ENCODE peak calls at places on chromosome 4, in seven cellular contexts. B is H1, F is HCT116, N is K562, X is SK-N-SH, U is HepG2, R is GM12878. E is an unnamed sample.

GRCh38 chr4:102594000-102594399 is 92.8 kb downstream of the NFKB1 start:
- DNase-seq in U (no peak), F (no peak), B (no peak), N (no peak), X (no peak), R (no peak), E (no peak)

GRCh38 chr4:103410401-103410800 is 212.3 kb upstream of the CENPE start:
- DNase-seq in F (no peak), B (no peak), R (no peak), N (no peak), U (no peak), X (no peak), E (no peak)

GRCh38 chr4:138204507-138204906 is 37.6 kb downstream of the SLC7A11 start:
- DNase-seq in F (no peak), X (no peak), R (no peak), N (no peak), B (no peak), U (peak; percentile 42), E (no peak)

GRCh38 chr4:95165926-95166524 is 382.7 kb downstream of the UNC5C start:
- DNase-seq in R (peak; percentile 17), B (no peak), F (peak; percentile 57), U (peak; percentile 54), X (peak; percentile 59), N (peak; percentile 49), E (peak; percentile 30)

GRCh38 chr4:55125087-55125721 is at the start of gene KDR:
- DNase-seq in N (peak; percentile 15), B (no peak), F (no peak), U (no peak), R (no peak), X (peak; percentile 82), E (no peak)

GRCh38 chr4:77220841-77221613 is 64.0 kb downstream of the CCNG2 start:
- DNase-seq in X (no peak), B (no peak), F (no peak), U (no peak), N (no peak), R (no peak), E (no peak)

GRCh38 chr4:139736257-139736626 is 70.6 kb downstream of the MGST2 start:
- DNase-seq in R (no peak), B (no peak), N (no peak), X (no peak), U (no peak), F (no peak), E (no peak)

GRCh38 chr4:30938956-30939528 is 218.9 kb downstream of the PCDH7 start:
- DNase-seq in B (no peak), R (no peak), X (no peak), F (no peak), N (no peak), U (no peak), E (no peak)

GRCh38 chr4:136650541-136651277 is 881.6 kb downstream of the PCDH18 start:
- DNase-seq in N (no peak), B (no peak), F (peak; percentile 4), R (peak; percentile 34), X (no peak), U (peak; percentile 2), E (no peak)

GRCh38 chr4:82213485-82214162 is 160.2 kb downstream of the HNRNPD start:
- DNase-seq in U (no peak), B (no peak), N (no peak), F (no peak), X (no peak), R (no peak), E (no peak)

GRCh38 chr4:23923840-23924239 is 34.0 kb upstream of the PPARGC1A start:
- DNase-seq in F (no peak), X (no peak), N (no peak), R (no peak), U (peak; percentile 8), B (no peak), E (no peak)

GRCh38 chr4:169132561-169133305 is 122.7 kb upstream of the CBR4 start:
- DNase-seq in U (no peak), N (no peak), B (no peak), F (no peak), X (no peak), R (no peak), E (no peak)

GRCh38 chr4:129453524-129453923 is 357.6 kb downstream of the C4orf33 start:
- DNase-seq in B (no peak), N (no peak), R (no peak), F (no peak), U (no peak), X (peak; percentile 13), E (no peak)

GRCh38 chr4:109321232-109321631 is 18.8 kb upstream of the COL25A1 start:
- DNase-seq in R (peak; percentile 17), B (no peak), U (no peak), X (no peak), N (no peak), F (no peak), E (no peak)

GRCh38 chr4:168859100-168859499 is 151.0 kb downstream of the CBR4 start:
- DNase-seq in X (no peak), R (no peak), B (no peak), F (no peak), N (no peak), U (no peak), E (no peak)

GRCh38 chr4:109207060-109207459 is 95.4 kb downstream of the COL25A1 start:
- DNase-seq in B (no peak), F (no peak), U (no peak), X (peak; percentile 0), R (no peak), N (no peak), E (no peak)

GRCh38 chr4:152090543-152090942 is 329.7 kb upstream of the GATB start:
- DNase-seq in B (no peak), N (no peak), U (no peak), X (peak; percentile 22), R (no peak), F (no peak), E (no peak)

GRCh38 chr4:25656031-25656430 is 380 bp downstream of the SLC34A2 start:
- DNase-seq in R (no peak), U (no peak), X (no peak), B (no peak), F (no peak), N (no peak), E (no peak)

DNA sequence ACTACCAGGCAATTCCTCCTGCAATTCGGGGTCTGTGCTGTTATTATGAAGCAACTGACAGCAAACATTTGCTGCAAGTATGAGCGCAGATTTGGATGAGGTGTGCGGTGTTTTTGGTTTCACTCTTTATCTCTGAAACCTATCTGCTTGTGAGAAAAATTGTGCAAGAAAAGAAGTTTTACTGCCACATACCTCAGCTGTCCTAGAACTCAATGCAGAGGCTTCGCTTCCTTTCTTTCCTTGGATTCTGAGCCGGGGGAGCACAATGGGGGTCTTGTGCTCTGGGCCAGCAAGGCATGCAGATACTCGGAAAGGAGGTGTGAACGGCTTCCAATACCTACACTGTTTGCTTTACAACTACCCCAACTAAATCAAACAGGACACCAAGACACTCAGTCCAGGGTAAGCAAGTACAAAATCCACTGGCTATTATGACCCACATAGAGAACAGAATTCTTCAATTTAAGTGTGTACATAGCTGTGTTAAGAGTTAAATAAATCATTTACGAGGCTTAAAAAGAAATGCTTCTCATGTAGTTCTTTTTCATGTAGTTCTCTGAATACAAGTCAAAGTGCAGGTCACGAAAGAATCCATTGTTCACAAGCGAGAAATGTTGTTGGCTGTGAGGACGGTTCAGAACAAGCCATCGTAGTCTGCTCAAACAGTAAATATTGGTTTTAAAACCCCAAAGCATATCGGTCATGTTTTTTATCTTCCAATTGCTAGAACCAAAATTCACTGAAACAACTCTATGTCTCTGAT is 1.1 kb downstream of the SORBS2 start:
- DNase-seq in N (no peak), U (peak; percentile 97), F (no peak), R (no peak), X (no peak), B (no peak), E (no peak)
- H3K4me3 ChIP-seq in N (no peak overlapping the region), U (peak overlapping the region; percentile 60), F (no peak overlapping the region), R (peak overlapping the region; percentile 65), X (peak overlapping the region; percentile 54), B (no peak overlapping the region), E (peak overlapping the region; percentile 56)

GRCh38 chr4:142354794-142355416 is 491.2 kb downstream of the INPP4B start:
- DNase-seq in N (no peak), F (no peak), X (no peak), R (no peak), U (no peak), B (no peak), E (no peak)
- H3K4me1 ChIP-seq in N (no peaks in the 10 kb centered on the region), F (peaks cover 35% of the 10 kb centered on the region), X (peaks cover 12% of the 10 kb centered on the region), R (no peaks in the 10 kb centered on the region), U (no peaks in the 10 kb centered on the region), B (no peaks in the 10 kb centered on the region), E (peaks cover 11% of the 10 kb centered on the region)

DNA sequence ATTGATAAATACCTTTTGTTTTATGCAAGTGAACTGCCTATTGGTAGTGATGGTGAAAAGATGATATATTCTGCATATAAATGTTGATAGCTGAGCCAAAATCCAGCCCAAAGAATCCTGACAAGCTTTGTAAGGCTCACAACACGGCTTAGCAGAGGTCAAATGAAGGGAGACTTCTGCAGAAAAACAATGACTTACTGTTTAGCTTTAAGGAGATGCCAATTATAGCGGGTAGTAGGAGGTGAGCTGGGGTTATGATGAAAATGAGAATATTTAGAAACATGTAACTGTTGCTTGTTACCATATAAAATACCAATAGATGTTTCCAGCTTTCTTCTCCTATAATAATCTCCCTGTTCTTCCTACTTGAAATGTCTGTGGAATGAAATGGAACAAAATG is 97.1 kb downstream of the AFF1 start:
- DNase-seq in N (no peak), X (no peak), R (no peak), F (no peak), U (no peak), B (no peak), E (no peak)
- TF ChIP-seq SIN3A in N (no peak), X (no peak), R (no peak), F (no peak), U (no peak), B (no peak), E (no peak)

GRCh38 chr4:153420361-153420760 is 45.8 kb upstream of the TMEM131L start:
- DNase-seq in X (no peak), N (no peak), B (no peak), F (no peak), R (no peak), U (no peak), E (no peak)

GRCh38 chr4:153428816-153429592 is 37.2 kb upstream of the TMEM131L start:
- DNase-seq in X (no peak), N (no peak), B (no peak), R (no peak), U (no peak), F (no peak), E (no peak)

GRCh38 chr4:153427363-153428071 is 38.6 kb upstream of the TMEM131L start:
- DNase-seq in N (no peak), F (no peak), X (no peak), R (no peak), B (no peak), U (no peak), E (no peak)

GRCh38 chr4:153421980-153422379 is 44.2 kb upstream of the TMEM131L start:
- DNase-seq in B (no peak), X (no peak), F (no peak), N (no peak), U (no peak), R (no peak), E (no peak)

DNA sequence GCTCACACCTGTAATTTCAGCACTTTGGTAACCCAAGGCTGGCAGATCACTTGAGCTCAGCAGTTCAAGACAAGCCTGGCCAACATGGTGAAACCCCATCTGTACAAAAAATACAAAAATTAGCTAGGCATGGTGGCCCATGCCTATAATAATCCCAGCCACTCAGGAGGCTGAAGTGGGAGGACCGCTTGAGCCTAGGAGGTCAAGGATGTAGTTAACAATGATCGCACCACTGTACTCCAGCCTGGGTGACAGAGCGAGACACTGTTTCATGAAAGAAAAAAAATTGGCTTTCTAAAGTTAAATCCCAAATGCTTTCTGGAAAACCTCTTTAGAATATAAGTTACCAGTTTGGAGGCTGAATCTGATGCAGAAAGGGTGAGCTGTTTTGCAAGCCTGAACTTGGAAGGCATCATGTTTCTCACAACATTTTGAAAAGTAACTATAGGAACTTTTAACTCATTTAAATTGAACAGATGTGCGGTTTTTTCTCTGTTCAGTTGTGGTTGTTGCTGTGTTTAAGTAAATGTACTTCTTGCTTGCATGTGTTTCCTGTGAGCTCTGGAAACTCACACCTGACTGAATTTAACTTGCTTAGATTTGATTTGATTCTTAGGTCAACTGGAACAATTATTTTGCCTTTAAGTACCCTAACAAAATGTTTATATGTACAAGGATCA is 39.8 kb upstream of the TMEM131L start:
- DNase-seq in F (no peak), B (no peak), X (no peak), U (no peak), R (no peak), N (no peak), E (no peak)
- H3K4me3 ChIP-seq in F (no peak overlapping the region), B (no peak overlapping the region), X (no peak overlapping the region), U (no peak overlapping the region), R (no peak overlapping the region), N (no peak overlapping the region), E (no peak overlapping the region)